ENCODE peak calls at places on chromosome 6, in four cellular contexts. A is activated T-helper 9 cell treated with anti-CD3 and anti-CD28 coated beads, Interleukin-2, amount 50 U/mL, for 16 hours; P is hippocampal formation; T is HEK293T. C is an unnamed sample.

GRCh38 chr6:36740818-36741179 is 43.2 kb downstream of the RAB44 start:
- DNase-seq in P (no peak), T (no peak), A (no peak), C (no peak)

GRCh38 chr6:57205550-57206328 is 16.4 kb downstream of the RAB23 start:
- DNase-seq in T (no peak), P (no peak), A (no peak), C (no peak)

GRCh38 chr6:151494235-151494950 is 576 bp downstream of the CCDC170 start:
- DNase-seq in P (no peak), T (no peak), A (no peak), C (peak)

GRCh38 chr6:56714273-56714672 is 71.6 kb upstream of the DST start:
- DNase-seq in T (no peak), A (no peak), P (no peak), C (no peak)

GRCh38 chr6:38436726-38437465 is 202.8 kb downstream of the BTBD9 start:
- DNase-seq in P (no peak), T (no peak), A (no peak), C (no peak)

GRCh38 chr6:101226677-101227135 is 166.8 kb upstream of the GRIK2 start:
- DNase-seq in A (no peak), P (no peak), T (peak), C (no peak)

GRCh38 chr6:41705996-41706835 is 29.2 kb downstream of the TFEB start:
- DNase-seq in A (peak), T (peak), P (peak), C (peak)

GRCh38 chr6:7561153-7561964 is 19.9 kb downstream of the DSP start:
- DNase-seq in A (no peak), P (no peak), T (no peak), C (peak)

GRCh38 chr6:100105919-100106318 is 111.9 kb upstream of the MCHR2 start:
- DNase-seq in A (no peak), T (no peak), P (no peak), C (no peak)

GRCh38 chr6:21151178-21151956 is 442.2 kb upstream of the SOX4 start:
- DNase-seq in P (no peak), T (no peak), A (no peak), C (no peak)

GRCh38 chr6:167733740-167734661 is 92.7 kb upstream of the AFDN start:
- DNase-seq in P (no peak), T (no peak), A (no peak), C (peak)

GRCh38 chr6:107821591-107821990 is 2.5 kb downstream of the SCML4 start:
- DNase-seq in P (no peak), T (no peak), A (no peak), C (no peak)

GRCh38 chr6:114040871-114041270 is 69.9 kb upstream of the HDAC2 start:
- DNase-seq in A (no peak), P (no peak), T (no peak), C (no peak)

GRCh38 chr6:29633532-29633901 is 534 bp upstream of the GABBR1 start:
- DNase-seq in T (no peak), A (no peak), P (no peak), C (no peak)

GRCh38 chr6:147154454-147154853 is 49.8 kb upstream of the STXBP5 start:
- DNase-seq in A (no peak), P (no peak), T (no peak), C (peak)

GRCh38 chr6:44407951-44408670 is 20.6 kb downstream of the CDC5L start:
- DNase-seq in T (no peak), P (no peak), A (no peak), C (no peak)

GRCh38 chr6:136092897-136093296 is 157.2 kb downstream of the MTFR2 start:
- DNase-seq in A (no peak), P (no peak), T (no peak), C (no peak)

GRCh38 chr6:36666726-36667591 is 11.6 kb upstream of the CDKN1A start:
- DNase-seq in P (peak), T (peak), A (no peak), C (peak)

GRCh38 chr6:138229663-138230194 is 11.4 kb upstream of the PBOV1 start:
- DNase-seq in T (no peak), A (no peak), P (no peak), C (no peak)

GRCh38 chr6:97215157-97215769 is 67.8 kb downstream of the MMS22L start:
- DNase-seq in T (peak), P (peak), A (no peak), C (peak)

C was measured in HuH-7.5.